ENCODE peak calls at places on chromosome 22, in four cellular contexts. T, X, O and W are unnamed samples.

GRCh38 chr22:20259336-20259705 is 8.8 kb downstream of the RTN4R start:
- DNase-seq in O (peak), T (no peak), X (no peak), W (no peak)

GRCh38 chr22:46673677-46674236 is 53.6 kb downstream of the GRAMD4 start:
- DNase-seq in X (no peak), O (no peak), T (no peak), W (no peak)

GRCh38 chr22:22397292-22397870 is 111.2 kb downstream of the ZNF280B start:
- DNase-seq in X (peak), T (no peak), O (peak), W (no peak)

GRCh38 chr22:41862160-41862529 is 29.2 kb downstream of the SREBF2 start:
- DNase-seq in T (no peak), X (peak), O (no peak), W (peak)

GRCh38 chr22:20108757-20109230 is 7.1 kb upstream of the RANBP1 start:
- DNase-seq in O (no peak), T (no peak), X (no peak), W (no peak)

GRCh38 chr22:49355206-49355920 is 472.3 kb downstream of the BRD1 start:
- DNase-seq in X (no peak), O (no peak), T (no peak), W (no peak)

GRCh38 chr22:42344391-42344861 is 74.0 kb upstream of the TCF20 start:
- DNase-seq in X (no peak), O (no peak), T (no peak), W (no peak)

GRCh38 chr22:21980547-21980946 is 2.0 kb downstream of the TOP3B start:
- DNase-seq in X (no peak), O (no peak), T (no peak), W (no peak)

GRCh38 chr22:41963453-41964105 is 5.7 kb upstream of the SEPTIN3 start:
- DNase-seq in O (no peak), T (no peak), X (no peak), W (no peak)

GRCh38 chr22:20524004-20524481 is 16.6 kb downstream of the MED15 start:
- DNase-seq in X (peak), T (peak), O (peak), W (peak)

GRCh38 chr22:45838257-45838891 is 138.6 kb downstream of the WNT7B start:
- DNase-seq in X (no peak), O (no peak), T (no peak), W (no peak)

GRCh38 chr22:42962295-42963230 is 52.4 kb downstream of the PACSIN2 start:
- DNase-seq in T (no peak), X (no peak), O (no peak), W (no peak)

GRCh38 chr22:46139895-46140350 is 10.4 kb upstream of the PPARA start:
- DNase-seq in X (peak), O (no peak), T (no peak), W (no peak)

GRCh38 chr22:19853879-19854777 is 546 bp downstream of the GNB1L start:
- DNase-seq in T (peak), X (no peak), O (peak), W (no peak)

GRCh38 chr22:41681616-41682015 is 7.1 kb downstream of the SNU13 start:
- DNase-seq in T (no peak), X (no peak), O (no peak), W (no peak)

GRCh38 chr22:30073743-30074142 is 6.5 kb upstream of the HORMAD2 start:
- DNase-seq in X (no peak), T (no peak), O (no peak), W (no peak)

GRCh38 chr22:39128508-39128907 is 24.0 kb downstream of the CBX7 start:
- DNase-seq in T (no peak), X (no peak), O (no peak), W (no peak)

GRCh38 chr22:46936378-46936916 is 174.0 kb downstream of the TBC1D22A start:
- DNase-seq in T (no peak), X (peak), O (no peak), W (no peak)

GRCh38 chr22:48784701-48785503 is 1042.8 kb downstream of the BRD1 start:
- DNase-seq in O (no peak), X (no peak), T (no peak), W (no peak)

GRCh38 chr22:32413715-32414114 is 1.7 kb upstream of the RTCB start:
- DNase-seq in O (peak), T (peak), X (peak), W (no peak)

GRCh38 chr22:46574993-46575914 is 37.8 kb upstream of the CELSR1 start:
- DNase-seq in T (no peak), X (peak), O (no peak), W (no peak)

GRCh38 chr22:25177895-25178294 is 21.8 kb upstream of the CRYBB3 start:
- DNase-seq in X (no peak), O (no peak), T (no peak), W (no peak)

GRCh38 chr22:45376703-45377102 is 36.7 kb downstream of the SMC1B start:
- DNase-seq in X (no peak), T (no peak), O (no peak), W (no peak)

GRCh38 chr22:22144858-22145257 is 99.7 kb upstream of the VPREB1 start:
- DNase-seq in X (no peak), O (no peak), T (no peak), W (no peak)

GRCh38 chr22:40324468-40325305 is 21.6 kb upstream of the ADSL start:
- DNase-seq in O (no peak), X (no peak), T (no peak), W (no peak)

GRCh38 chr22:23497016-23497885 is 82.8 kb downstream of the IGLL1 start:
- DNase-seq in O (no peak), T (no peak), X (no peak), W (no peak)

GRCh38 chr22:23496445-23496833 is 83.7 kb downstream of the IGLL1 start:
- DNase-seq in O (no peak), X (no peak), T (no peak), W (no peak)

GRCh38 chr22:23498811-23499798 is 81.0 kb downstream of the IGLL1 start:
- DNase-seq in T (no peak), O (no peak), X (no peak), W (no peak)

GRCh38 chr22:23494593-23495266 is 85.4 kb downstream of the IGLL1 start:
- DNase-seq in X (no peak), O (no peak), T (no peak), W (no peak)

GRCh38 chr22:23495614-23496444 is 84.3 kb downstream of the IGLL1 start:
- DNase-seq in X (no peak), T (no peak), O (no peak), W (no peak)
- TF ChIP-seq TARDBP in X (no peak), T (no peak), O (no peak), W (no peak)

DNA sequence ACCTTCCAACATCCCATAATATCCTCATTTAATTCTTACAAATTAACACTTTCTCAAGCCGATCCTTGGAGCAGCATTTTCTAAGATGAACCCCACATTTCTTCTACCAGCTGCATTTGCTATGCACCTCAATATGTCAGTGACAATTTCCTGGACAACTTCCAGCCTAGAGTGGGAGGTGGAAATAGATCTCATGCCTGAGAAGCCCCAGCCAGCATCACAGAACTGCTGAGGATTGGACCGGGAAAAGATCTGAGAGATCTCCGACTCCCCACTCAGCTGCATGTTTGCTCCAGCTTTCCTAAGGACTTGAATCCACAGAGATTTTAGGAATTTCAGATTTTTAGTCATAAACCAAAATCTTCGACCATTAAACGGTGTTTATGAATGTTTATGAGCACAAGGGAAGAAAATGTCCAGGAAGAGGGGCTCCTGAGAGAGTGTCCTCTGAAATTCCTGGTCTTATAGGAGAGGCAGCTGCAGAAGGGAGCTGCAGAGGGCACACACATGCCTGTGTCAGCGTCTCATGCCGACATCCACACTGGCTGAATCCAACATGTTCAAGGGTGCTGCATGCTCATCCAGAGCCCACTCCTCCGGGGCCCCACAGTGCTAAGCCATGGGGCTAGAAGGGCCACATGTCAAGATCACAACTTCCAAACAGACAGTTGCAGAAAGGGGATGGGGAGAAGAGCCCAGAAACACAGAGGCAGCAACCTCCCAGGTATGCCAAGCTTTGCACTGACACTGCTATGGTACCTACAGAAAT is 68.6 kb downstream of the MICAL3 start:
- DNase-seq in O (no peak), T (no peak), X (no peak), W (no peak)
- TF ChIP-seq TARDBP in O (no peak), T (no peak), X (no peak), W (no peak)

GRCh38 chr22:37659897-37660708 is 1.6 kb downstream of the PDXP start:
- DNase-seq in X (no peak), O (no peak), T (no peak), W (no peak)

GRCh38 chr22:37659066-37659896 is 758 bp downstream of the PDXP start:
- DNase-seq in T (no peak), O (no peak), X (peak), W (no peak)

GRCh38 chr22:37662039-37662438 is 3.5 kb downstream of the PDXP start:
- DNase-seq in X (no peak), T (no peak), O (no peak), W (no peak)

GRCh38 chr22:37660709-37661045 is 2.2 kb downstream of the PDXP start:
- DNase-seq in X (no peak), T (no peak), O (no peak), W (no peak)

DNA sequence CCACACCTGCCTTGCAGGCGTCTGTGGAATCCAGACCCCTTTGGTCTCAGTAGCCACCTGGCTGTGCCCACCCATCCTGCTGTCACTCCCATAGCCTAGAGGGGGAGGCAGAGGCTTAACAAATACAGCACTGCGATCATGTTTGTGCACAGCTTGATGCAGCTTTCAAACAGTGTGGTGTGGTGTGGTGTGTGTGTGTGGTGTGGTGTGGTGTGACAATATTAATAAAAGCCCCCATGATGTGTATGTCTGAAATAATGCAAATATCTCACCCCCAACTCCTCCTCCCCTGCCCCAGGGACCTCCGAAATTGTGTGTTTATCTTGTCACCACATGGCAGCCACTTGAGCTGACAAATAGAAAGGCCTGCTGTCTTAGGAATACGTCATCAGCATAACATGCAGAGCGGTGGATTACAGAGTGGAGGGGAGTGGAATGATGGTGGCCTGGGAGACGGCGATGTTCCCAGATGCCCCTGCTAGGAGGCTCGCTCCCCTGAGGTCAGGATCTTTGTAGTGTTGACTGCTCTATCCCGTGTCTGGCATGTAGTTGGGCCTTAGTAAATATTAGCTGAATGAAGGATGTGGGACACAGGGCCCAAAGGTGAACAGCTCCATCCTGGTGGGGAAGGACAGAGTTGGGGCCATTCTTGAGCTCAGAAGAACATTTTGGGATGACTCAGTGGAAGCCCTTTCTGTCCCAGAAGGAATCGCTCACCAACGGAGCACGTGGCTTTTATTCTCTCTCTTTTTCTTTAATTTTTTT is 2.8 kb downstream of the PDXP start:
- DNase-seq in T (peak), X (peak), O (no peak), W (no peak)
- TF ChIP-seq TARDBP in T (no peak), X (peak), O (no peak), W (no peak)

GRCh38 chr22:50671641-50672040 is 982 bp upstream of the SHANK3 start:
- DNase-seq in X (no peak), T (peak), O (no peak), W (no peak)
- TF ChIP-seq TARDBP in X (no peak), T (no peak), O (no peak), W (no peak)

DNA sequence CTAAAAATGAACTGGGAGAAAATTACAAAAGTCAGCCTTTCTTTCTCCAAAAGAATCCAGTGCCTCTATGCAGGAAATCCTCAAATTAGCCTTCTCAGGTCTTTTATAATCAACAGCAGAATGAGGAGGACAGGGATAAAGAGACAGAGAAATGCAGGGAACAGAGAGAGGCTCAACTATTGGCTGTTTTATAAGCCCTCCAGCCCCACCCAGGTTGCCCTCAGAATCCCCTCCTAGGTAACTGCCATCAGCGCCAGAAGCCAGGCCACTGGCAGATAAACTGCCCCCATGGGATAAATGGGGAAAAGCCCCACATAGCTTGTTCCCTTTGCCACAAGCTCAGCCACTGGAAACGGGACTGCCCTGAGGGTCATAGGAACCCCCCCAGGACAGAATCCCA is 10.9 kb upstream of the HMOX1 start:
- DNase-seq in T (no peak), X (no peak), O (no peak), W (no peak)
- TF ChIP-seq TARDBP in T (no peak), X (no peak), O (no peak), W (no peak)

GRCh38 chr22:27149886-27150529 is 492.6 kb downstream of the MIAT start:
- DNase-seq in O (no peak), X (no peak), T (no peak), W (no peak)
- TF ChIP-seq TARDBP in O (no peak), X (no peak), T (no peak), W (no peak)